ENCODE peak calls at places on chromosomes 16 and 17, in five cellular contexts. E is GM12878, P is SK-N-SH, J is HL-60, S is K562. L is an unnamed sample.
A peak's percentile ranks its signal among the peaks of the same experiment; 100 is the strongest.

GRCh38 chr17:10757067-10757466 is 27.2 kb upstream of the TMEM220 start:
- DNase-seq in P (peak; percentile 45), J (no peak), S (no peak), E (no peak), L (no peak)

GRCh38 chr17:4485676-4486646 is 12.7 kb upstream of the SPNS2 start:
- DNase-seq in P (peak; percentile 65), J (no peak), S (no peak), E (no peak), L (no peak)

GRCh38 chr17:37494971-37495370 is 5.3 kb downstream of the DUSP14 start:
- DNase-seq in E (no peak), J (no peak), S (no peak), P (no peak), L (no peak)

GRCh38 chr16:21179126-21179982 is 20.9 kb downstream of the LDAF1 start:
- DNase-seq in E (no peak), J (no peak), S (no peak), P (no peak), L (no peak)

GRCh38 chr16:24164402-24164801 is 91.7 kb upstream of the CACNG3 start:
- DNase-seq in E (no peak), P (no peak), S (no peak), J (no peak), L (no peak)

GRCh38 chr17:79177877-79178276 is 103.3 kb downstream of the ENGASE start:
- DNase-seq in P (no peak), J (no peak), S (no peak), E (no peak), L (no peak)

GRCh38 chr16:68272501-68273209 is 8.3 kb downstream of the SLC7A6 start:
- DNase-seq in P (no peak), S (no peak), J (no peak), E (no peak), L (no peak)

GRCh38 chr16:54444851-54445523 is 158.4 kb upstream of the IRX3 start:
- DNase-seq in J (no peak), E (no peak), S (no peak), P (no peak), L (no peak)

GRCh38 chr16:14364386-14365199 is 265.5 kb downstream of the PARN start:
- DNase-seq in S (peak; percentile 36), P (no peak), E (no peak), J (no peak), L (no peak)

GRCh38 chr16:22816475-22816874 is 2.5 kb downstream of the HS3ST2 start:
- DNase-seq in P (no peak), S (no peak), J (no peak), E (no peak), L (no peak)

GRCh38 chr16:57604177-57604576 is 24.3 kb upstream of the ADGRG1 start:
- DNase-seq in J (no peak), S (no peak), E (no peak), P (no peak), L (no peak)

GRCh38 chr17:65408050-65408449 is 153.4 kb downstream of the AXIN2 start:
- DNase-seq in S (no peak), P (no peak), J (no peak), E (no peak), L (no peak)

GRCh38 chr16:5709889-5710288 is 612.3 kb upstream of the EEF2KMT start:
- DNase-seq in E (no peak), J (no peak), S (peak; percentile 22), P (no peak), L (peak; percentile 19)

GRCh38 chr16:11583171-11583570 is 3.5 kb downstream of the LITAF start:
- DNase-seq in S (no peak), E (no peak), J (no peak), P (no peak), L (no peak)

GRCh38 chr16:3266873-3267537 is 10.6 kb upstream of the MEFV start:
- DNase-seq in J (no peak), S (peak; percentile 34), P (peak; percentile 67), E (no peak), L (no peak)
- TF ChIP-seq GABPA in J (no peak), S (no peak), P (peak; percentile 9), E (no peak), L (no peak)

DNA sequence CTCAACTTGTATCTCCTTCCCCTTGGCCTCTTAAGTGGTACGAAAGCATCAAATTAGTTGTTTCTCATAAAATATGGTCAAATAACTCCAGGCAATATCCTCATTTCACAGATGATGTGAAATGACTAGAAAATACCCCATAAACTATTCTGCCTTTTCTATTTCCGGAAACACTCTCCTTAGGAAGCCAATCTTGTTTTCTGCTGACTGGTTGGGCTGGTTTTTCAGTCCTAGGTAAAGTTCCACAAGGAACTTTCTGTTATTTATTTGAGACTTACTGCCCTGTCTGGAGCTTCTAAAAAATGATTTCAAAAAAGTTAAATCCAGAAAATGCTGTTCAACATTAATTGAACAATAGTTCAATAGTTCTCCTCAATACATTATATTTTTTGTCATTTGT is 7.3 kb downstream of the MYOCD start:
- DNase-seq in S (no peak), J (no peak), P (no peak), E (no peak), L (no peak)
- TF ChIP-seq GABPA in S (no peak), J (no peak), P (no peak), E (no peak), L (no peak)

GRCh38 chr17:61397086-61397842 is 2.4 kb upstream of the TBX2 start:
- DNase-seq in S (no peak), J (no peak), P (peak; percentile 92), E (no peak), L (no peak)
- TF ChIP-seq GABPA in S (no peak), J (no peak), P (no peak), E (no peak), L (no peak)

GRCh38 chr16:72923757-72924156 is 124.2 kb downstream of the ZFHX3 start:
- DNase-seq in J (no peak), E (no peak), S (no peak), P (no peak), L (no peak)
- TF ChIP-seq GABPA in J (no peak), E (no peak), S (no peak), P (no peak), L (no peak)